ENCODE peak calls at places on chromosomes 3 and 15, in five cellular contexts. One of them, this sample, is unnamed.

GRCh38 chr3:10286596-10287295 is 6.0 kb downstream of the GHRL start:
- DNase-seq in pancreas: no peak
- DNase-seq in IMR-90: peak
- DNase-seq in left ventricle myocardium inferior: no peak
- DNase-seq in thoracic aorta: peak
- DNase-seq in this sample: peak

GRCh38 chr3:113166719-113167492 is 44.5 kb upstream of the BOC start:
- DNase-seq in pancreas: no peak
- DNase-seq in IMR-90: peak
- DNase-seq in left ventricle myocardium inferior: peak
- DNase-seq in thoracic aorta: no peak
- DNase-seq in this sample: peak

GRCh38 chr15:40282144-40282869 is 557 bp downstream of the ANKRD63 start:
- DNase-seq in pancreas: no peak
- DNase-seq in IMR-90: no peak
- DNase-seq in left ventricle myocardium inferior: peak
- DNase-seq in thoracic aorta: no peak
- DNase-seq in this sample: no peak

GRCh38 chr15:40091861-40092415 is 16.7 kb downstream of the BMF start:
- DNase-seq in pancreas: no peak
- DNase-seq in IMR-90: no peak
- DNase-seq in left ventricle myocardium inferior: no peak
- DNase-seq in thoracic aorta: no peak
- DNase-seq in this sample: no peak

GRCh38 chr3:114394551-114394950 is 100.7 kb downstream of the TIGIT start:
- DNase-seq in pancreas: no peak
- DNase-seq in IMR-90: no peak
- DNase-seq in left ventricle myocardium inferior: no peak
- DNase-seq in thoracic aorta: no peak
- DNase-seq in this sample: no peak

GRCh38 chr15:29911705-29912104 is 89.4 kb upstream of the TJP1 start:
- DNase-seq in pancreas: no peak
- DNase-seq in IMR-90: peak
- DNase-seq in left ventricle myocardium inferior: no peak
- DNase-seq in thoracic aorta: no peak
- DNase-seq in this sample: no peak

GRCh38 chr3:149373235-149374125 is 4.0 kb downstream of the TM4SF1 start:
- DNase-seq in pancreas: no peak
- DNase-seq in IMR-90: peak
- DNase-seq in left ventricle myocardium inferior: no peak
- DNase-seq in thoracic aorta: no peak
- DNase-seq in this sample: peak

GRCh38 chr3:117480493-117480892 is 770.9 kb downstream of the TUSC7 start:
- DNase-seq in pancreas: no peak
- DNase-seq in IMR-90: no peak
- DNase-seq in left ventricle myocardium inferior: no peak
- DNase-seq in thoracic aorta: no peak
- DNase-seq in this sample: no peak

GRCh38 chr15:57506422-57506821 is 85.3 kb upstream of the MYZAP start:
- DNase-seq in pancreas: no peak
- DNase-seq in IMR-90: no peak
- DNase-seq in left ventricle myocardium inferior: no peak
- DNase-seq in thoracic aorta: no peak
- DNase-seq in this sample: no peak

GRCh38 chr3:112308151-112308911 is 14.3 kb upstream of the SLC9C1 start:
- DNase-seq in pancreas: no peak
- DNase-seq in IMR-90: peak
- DNase-seq in left ventricle myocardium inferior: no peak
- DNase-seq in thoracic aorta: no peak
- DNase-seq in this sample: peak

GRCh38 chr15:59247364-59247763 is 40.7 kb downstream of the LDHAL6B start:
- DNase-seq in pancreas: peak
- DNase-seq in IMR-90: peak
- DNase-seq in left ventricle myocardium inferior: no peak
- DNase-seq in thoracic aorta: no peak
- DNase-seq in this sample: peak

GRCh38 chr15:96020133-96020532 is 310.4 kb upstream of the NR2F2 start:
- DNase-seq in pancreas: no peak
- DNase-seq in IMR-90: no peak
- DNase-seq in left ventricle myocardium inferior: no peak
- DNase-seq in thoracic aorta: no peak
- DNase-seq in this sample: no peak

GRCh38 chr15:70356919-70357318 is 259.2 kb upstream of the TLE3 start:
- DNase-seq in pancreas: no peak
- DNase-seq in IMR-90: no peak
- DNase-seq in left ventricle myocardium inferior: no peak
- DNase-seq in thoracic aorta: no peak
- DNase-seq in this sample: no peak

GRCh38 chr3:113638910-113639309 is 57.5 kb downstream of the USF3 start:
- DNase-seq in pancreas: no peak
- DNase-seq in IMR-90: no peak
- DNase-seq in left ventricle myocardium inferior: no peak
- DNase-seq in thoracic aorta: no peak
- DNase-seq in this sample: no peak

GRCh38 chr15:29863438-29863837 is 41.2 kb upstream of the TJP1 start:
- DNase-seq in pancreas: no peak
- DNase-seq in IMR-90: no peak
- DNase-seq in left ventricle myocardium inferior: no peak
- DNase-seq in thoracic aorta: no peak
- DNase-seq in this sample: no peak

GRCh38 chr15:36484038-36484778 is 95.2 kb upstream of the CDIN1 start:
- DNase-seq in pancreas: no peak
- DNase-seq in IMR-90: peak
- DNase-seq in left ventricle myocardium inferior: no peak
- DNase-seq in thoracic aorta: no peak
- DNase-seq in this sample: no peak

GRCh38 chr3:43674345-43675085 is 16.2 kb upstream of the ABHD5 start:
- DNase-seq in pancreas: no peak
- DNase-seq in IMR-90: no peak
- DNase-seq in left ventricle myocardium inferior: no peak
- DNase-seq in thoracic aorta: no peak
- DNase-seq in this sample: no peak

GRCh38 chr3:138598534-138598933 is 4.5 kb upstream of the CEP70 start:
- DNase-seq in pancreas: no peak
- DNase-seq in IMR-90: no peak
- DNase-seq in left ventricle myocardium inferior: no peak
- DNase-seq in thoracic aorta: no peak
- DNase-seq in this sample: no peak

GRCh38 chr15:68578175-68578959 is 426 bp upstream of the CORO2B start:
- DNase-seq in pancreas: no peak
- DNase-seq in IMR-90: peak
- DNase-seq in left ventricle myocardium inferior: peak
- DNase-seq in thoracic aorta: peak
- DNase-seq in this sample: no peak

GRCh38 chr15:45642203-45642932 is 7.5 kb downstream of the SQOR start:
- DNase-seq in pancreas: no peak
- DNase-seq in IMR-90: peak
- DNase-seq in left ventricle myocardium inferior: no peak
- DNase-seq in thoracic aorta: no peak
- DNase-seq in this sample: peak

GRCh38 chr3:4739289-4740236 is 239.7 kb upstream of the BHLHE40 start:
- DNase-seq in pancreas: no peak
- DNase-seq in IMR-90: no peak
- DNase-seq in left ventricle myocardium inferior: no peak
- DNase-seq in thoracic aorta: no peak
- DNase-seq in this sample: no peak

GRCh38 chr15:92817339-92817886 is 82.7 kb upstream of the CHD2 start:
- DNase-seq in pancreas: no peak
- DNase-seq in IMR-90: no peak
- DNase-seq in left ventricle myocardium inferior: no peak
- DNase-seq in thoracic aorta: no peak
- DNase-seq in this sample: no peak

GRCh38 chr3:171328419-171329082 is 131.7 kb downstream of the TNIK start:
- DNase-seq in pancreas: no peak
- DNase-seq in IMR-90: no peak
- DNase-seq in left ventricle myocardium inferior: no peak
- DNase-seq in thoracic aorta: no peak
- DNase-seq in this sample: no peak

GRCh38 chr15:78055923-78056713 is 21.4 kb downstream of the TBC1D2B start:
- DNase-seq in pancreas: no peak
- DNase-seq in IMR-90: no peak
- DNase-seq in left ventricle myocardium inferior: no peak
- DNase-seq in thoracic aorta: no peak
- DNase-seq in this sample: no peak

GRCh38 chr15:55708720-55709119 is 34.2 kb downstream of the PRTG start:
- DNase-seq in pancreas: no peak
- DNase-seq in IMR-90: no peak
- DNase-seq in left ventricle myocardium inferior: no peak
- DNase-seq in thoracic aorta: no peak
- DNase-seq in this sample: no peak

GRCh38 chr3:32143849-32144757 is 37.7 kb downstream of the GPD1L start:
- DNase-seq in pancreas: peak
- DNase-seq in IMR-90: peak
- DNase-seq in left ventricle myocardium inferior: no peak
- DNase-seq in thoracic aorta: peak
- DNase-seq in this sample: peak

GRCh38 chr15:29734917-29735572 is 87.2 kb downstream of the TJP1 start:
- DNase-seq in pancreas: no peak
- DNase-seq in IMR-90: peak
- DNase-seq in left ventricle myocardium inferior: no peak
- DNase-seq in thoracic aorta: no peak
- DNase-seq in this sample: no peak

GRCh38 chr15:87348746-87349145 is 907.8 kb downstream of the NTRK3 start:
- DNase-seq in pancreas: no peak
- DNase-seq in IMR-90: peak
- DNase-seq in left ventricle myocardium inferior: no peak
- DNase-seq in thoracic aorta: no peak
- DNase-seq in this sample: no peak

GRCh38 chr3:112109313-112109712 is 23.1 kb downstream of the C3orf52 start:
- DNase-seq in pancreas: no peak
- DNase-seq in IMR-90: no peak
- DNase-seq in left ventricle myocardium inferior: no peak
- DNase-seq in thoracic aorta: no peak
- DNase-seq in this sample: no peak

GRCh38 chr3:98730338-98730737 is 32.8 kb upstream of the ST3GAL6 start:
- DNase-seq in pancreas: no peak
- DNase-seq in IMR-90: no peak
- DNase-seq in left ventricle myocardium inferior: no peak
- DNase-seq in thoracic aorta: no peak
- DNase-seq in this sample: no peak

GRCh38 chr15:43915820-43916660 is 89.2 kb downstream of the WDR76 start:
- DNase-seq in pancreas: no peak
- DNase-seq in IMR-90: no peak
- DNase-seq in left ventricle myocardium inferior: no peak
- DNase-seq in thoracic aorta: no peak
- DNase-seq in this sample: no peak

GRCh38 chr3:55688154-55688553 is 201.0 kb upstream of the WNT5A start:
- DNase-seq in pancreas: no peak
- DNase-seq in IMR-90: no peak
- DNase-seq in left ventricle myocardium inferior: no peak
- DNase-seq in thoracic aorta: no peak
- DNase-seq in this sample: no peak
- TF ChIP-seq CTCF in pancreas: no peak
- TF ChIP-seq CTCF in IMR-90: no peak
- TF ChIP-seq CTCF in left ventricle myocardium inferior: no peak
- TF ChIP-seq CTCF in thoracic aorta: no peak
- TF ChIP-seq CTCF in this sample: no peak

GRCh38 chr3:78481050-78481449 is 1286.7 kb downstream of the ROBO1 start:
- DNase-seq in pancreas: no peak
- DNase-seq in IMR-90: no peak
- DNase-seq in left ventricle myocardium inferior: no peak
- DNase-seq in thoracic aorta: no peak
- DNase-seq in this sample: no peak

GRCh38 chr3:78476076-78476475 is 1291.7 kb downstream of the ROBO1 start:
- DNase-seq in pancreas: no peak
- DNase-seq in IMR-90: no peak
- DNase-seq in left ventricle myocardium inferior: no peak
- DNase-seq in thoracic aorta: no peak
- DNase-seq in this sample: no peak
- H3K4me3 ChIP-seq in pancreas: no peak
- H3K4me3 ChIP-seq in IMR-90: no peak
- H3K4me3 ChIP-seq in left ventricle myocardium inferior: no peak
- H3K4me3 ChIP-seq in thoracic aorta: no peak
- H3K4me3 ChIP-seq in this sample: no peak

DNA sequence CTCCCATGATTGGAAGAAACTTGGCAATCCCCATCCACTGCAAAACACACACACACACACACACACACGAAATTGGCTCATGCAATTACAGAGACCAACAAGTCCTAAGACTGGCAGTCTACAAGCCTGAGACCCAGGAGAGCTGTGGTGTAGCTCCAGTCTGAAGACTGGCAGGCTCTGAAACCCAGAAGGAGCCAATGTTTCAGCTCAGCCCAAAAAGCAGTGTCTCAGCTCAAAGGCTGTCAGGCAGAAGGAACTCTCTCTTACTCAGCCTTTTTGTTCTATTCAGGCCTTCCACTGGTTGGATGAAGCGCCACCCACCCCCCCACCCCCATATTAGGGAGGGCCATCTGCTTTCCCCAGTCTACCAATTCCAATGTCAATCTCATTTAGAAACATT is 32.1 kb downstream of the MESD start:
- DNase-seq in pancreas: no peak
- DNase-seq in IMR-90: peak
- DNase-seq in left ventricle myocardium inferior: no peak
- DNase-seq in thoracic aorta: no peak
- DNase-seq in this sample: no peak
- H3K27ac ChIP-seq in pancreas: no peak
- H3K27ac ChIP-seq in IMR-90: no peak
- H3K27ac ChIP-seq in left ventricle myocardium inferior: no peak
- H3K27ac ChIP-seq in thoracic aorta: no peak
- H3K27ac ChIP-seq in this sample: no peak

GRCh38 chr3:57961828-57962447 is 46.3 kb upstream of the FLNB start:
- DNase-seq in pancreas: no peak
- DNase-seq in IMR-90: peak
- DNase-seq in left ventricle myocardium inferior: no peak
- DNase-seq in thoracic aorta: no peak
- DNase-seq in this sample: no peak
- TF ChIP-seq CTCF in pancreas: no peak
- TF ChIP-seq CTCF in IMR-90: peak
- TF ChIP-seq CTCF in left ventricle myocardium inferior: no peak
- TF ChIP-seq CTCF in thoracic aorta: no peak
- TF ChIP-seq CTCF in this sample: peak

GRCh38 chr3:191774485-191774884 is 313.5 kb downstream of the PYDC2 start:
- DNase-seq in pancreas: no peak
- DNase-seq in IMR-90: no peak
- DNase-seq in left ventricle myocardium inferior: no peak
- DNase-seq in thoracic aorta: no peak
- DNase-seq in this sample: no peak
- H3K4me3 ChIP-seq in pancreas: no peak
- H3K4me3 ChIP-seq in IMR-90: no peak
- H3K4me3 ChIP-seq in left ventricle myocardium inferior: no peak
- H3K4me3 ChIP-seq in thoracic aorta: no peak
- H3K4me3 ChIP-seq in this sample: no peak

GRCh38 chr15:73941449-73941848 is 15.2 kb downstream of the LOXL1 start:
- DNase-seq in pancreas: no peak
- DNase-seq in IMR-90: no peak
- DNase-seq in left ventricle myocardium inferior: peak
- DNase-seq in thoracic aorta: no peak
- DNase-seq in this sample: no peak
- H3K27ac ChIP-seq in pancreas: no peak
- H3K27ac ChIP-seq in IMR-90: peak
- H3K27ac ChIP-seq in left ventricle myocardium inferior: peak
- H3K27ac ChIP-seq in thoracic aorta: peak
- H3K27ac ChIP-seq in this sample: peak

This sample was measured in AG04450.